ENCODE peak calls at places on chromosome 16, in eight cellular contexts. N is activated CD4-positive, alpha-beta T cell treated with anti-CD3 and anti-CD28 coated beads, Interleukin-2, amount 10 ng/mL, durations not matched to agents 7 days and 5 days; F is neural progenitor cell; L is hepatic stellate cell; X is DMS153; C is OCI-LY7; T is heart right ventricle; S is AG08396. G is an unnamed sample.
A peak's percentile ranks its signal among the peaks of the same experiment; 100 is the strongest.

GRCh38 chr16:79301036-79301435 is 299.5 kb downstream of the MAF start:
- DNase-seq in N (no peak), F (peak; percentile 66), L (no peak), X (peak; percentile 62), C (no peak), T (no peak), S (no peak), G (no peak)

GRCh38 chr16:81445143-81445922 is 725 bp downstream of the CMIP start:
- DNase-seq in N (peak; percentile 36), F (peak; percentile 66), L (peak; percentile 73), X (no peak), C (peak; percentile 67), T (no peak), S (peak; percentile 75), G (peak; percentile 49)

GRCh38 chr16:49345829-49346228 is 27.8 kb upstream of the C16orf78 start:
- DNase-seq in N (peak; percentile 14), F (peak; percentile 80), L (no peak), X (no peak), C (peak; percentile 50), T (no peak), S (no peak), G (no peak)

GRCh38 chr16:84293406-84293805 is 1.3 kb upstream of the WFDC1 start:
- DNase-seq in N (no peak), F (no peak), L (no peak), X (no peak), C (no peak), T (no peak), S (no peak), G (no peak)

GRCh38 chr16:89026121-89026612 is 49.2 kb upstream of the CBFA2T3 start:
- DNase-seq in N (peak; percentile 49), F (no peak), L (no peak), X (peak; percentile 58), C (peak; percentile 30), T (no peak), S (no peak), G (peak; percentile 22)

GRCh38 chr16:11401161-11402050 is 56.1 kb downstream of the RMI2 start:
- DNase-seq in N (no peak), F (no peak), L (no peak), X (peak; percentile 19), C (no peak), T (peak; percentile 33), S (no peak), G (no peak)

GRCh38 chr16:23710008-23710407 is 3.0 kb downstream of the ERN2 start:
- DNase-seq in N (no peak), F (no peak), L (no peak), X (no peak), C (no peak), T (no peak), S (no peak), G (no peak)

GRCh38 chr16:7518158-7518557 is 185.5 kb downstream of the RBFOX1 start:
- DNase-seq in N (no peak), F (no peak), L (no peak), X (no peak), C (no peak), T (no peak), S (no peak), G (no peak)

GRCh38 chr16:68126395-68126794 is 41.2 kb downstream of the NFATC3 start:
- DNase-seq in N (no peak), F (no peak), L (no peak), X (no peak), C (no peak), T (no peak), S (no peak), G (no peak)

GRCh38 chr16:9007177-9007794 is 43.6 kb upstream of the USP7 start:
- DNase-seq in N (no peak), F (no peak), L (no peak), X (no peak), C (no peak), T (no peak), S (peak; percentile 21), G (no peak)

GRCh38 chr16:57482845-57483545 is 3.3 kb downstream of the DOK4 start:
- DNase-seq in N (no peak), F (no peak), L (no peak), X (no peak), C (no peak), T (no peak), S (no peak), G (no peak)

GRCh38 chr16:31452631-31453106 is 6.6 kb upstream of the ARMC5 start:
- DNase-seq in N (no peak), F (no peak), L (peak; percentile 87), X (no peak), C (no peak), T (no peak), S (peak; percentile 77), G (no peak)

GRCh38 chr16:50683689-50684374 is 2.7 kb upstream of the SNX20 start:
- DNase-seq in N (peak; percentile 72), F (no peak), L (no peak), X (no peak), C (peak; percentile 34), T (no peak), S (no peak), G (peak; percentile 64)

GRCh38 chr16:67406628-67407027 is 9.6 kb downstream of the ZDHHC1 start:
- DNase-seq in N (no peak), F (no peak), L (peak; percentile 95), X (no peak), C (no peak), T (no peak), S (peak; percentile 92), G (no peak)

GRCh38 chr16:30478766-30479478 is 6.4 kb downstream of the ITGAL start:
- DNase-seq in N (no peak), F (no peak), L (no peak), X (no peak), C (no peak), T (no peak), S (no peak), G (no peak)

G was measured in CD8-positive, alpha-beta T cell.